ENCODE peak calls at places on chromosomes 1 and 21, in eight cellular contexts. A, X, C, D, R, U, I and Z are unnamed samples.

GRCh38 chr1:183277821-183278735 is 92.0 kb downstream of the LAMC2 start:
- DNase-seq in C (no peak), A (no peak), R (no peak), D (no peak), U (no peak), X (no peak), I (no peak), Z (no peak)

GRCh38 chr1:157240495-157241184 is 102.4 kb upstream of the ETV3 start:
- DNase-seq in R (no peak), C (no peak), X (no peak), D (no peak), I (no peak), A (no peak), U (no peak), Z (no peak)

GRCh38 chr1:37325509-37326437 is 148.6 kb upstream of the ZC3H12A start:
- DNase-seq in C (no peak), R (no peak), I (no peak), A (no peak), U (no peak), D (no peak), X (no peak), Z (no peak)

GRCh38 chr1:190615818-190616217 is 138.2 kb upstream of the BRINP3 start:
- DNase-seq in U (no peak), A (no peak), X (no peak), R (no peak), D (no peak), C (no peak), I (no peak), Z (no peak)

GRCh38 chr1:84406209-84406917 is 8.1 kb downstream of the DNASE2B start:
- DNase-seq in C (no peak), X (no peak), U (no peak), R (no peak), A (no peak), I (no peak), D (no peak), Z (no peak)

GRCh38 chr1:63173161-63173560 is 149.2 kb upstream of the FOXD3 start:
- DNase-seq in D (no peak), X (no peak), C (no peak), A (no peak), R (no peak), I (no peak), U (no peak), Z (no peak)

GRCh38 chr1:156910309-156910782 is 10.1 kb upstream of the LRRC71 start:
- DNase-seq in C (no peak), X (no peak), D (no peak), I (no peak), A (peak), R (peak), U (no peak), Z (no peak)

GRCh38 chr21:30676737-30677136 is 34.1 kb downstream of the KRTAP20-3 start:
- DNase-seq in I (no peak), D (no peak), R (no peak), C (no peak), A (no peak), X (no peak), U (no peak), Z (no peak)